ENCODE peak calls at places on chromosomes 16 and 17, in five cellular contexts. A is AG09309, Q is mesendoderm, H is heart right ventricle, O is endodermal cell. W is an unnamed sample.

GRCh38 chr17:7798839-7799238 is 35.2 kb upstream of the KDM6B start:
- DNase-seq in A (no peak), Q (no peak), H (no peak), O (no peak), W (no peak)

GRCh38 chr16:50830698-50831097 is 88.8 kb downstream of the CYLD start:
- DNase-seq in A (no peak), Q (no peak), H (no peak), O (no peak), W (no peak)

GRCh38 chr16:23505180-23505665 is 5.1 kb downstream of the GGA2 start:
- DNase-seq in A (no peak), Q (no peak), H (no peak), O (no peak), W (no peak)

GRCh38 chr17:1087381-1088241 is 90.7 kb downstream of the TIMM22 start:
- DNase-seq in A (no peak), Q (peak; percentile 67), H (peak; percentile 74), O (peak; percentile 95), W (peak; percentile 90)

GRCh38 chr17:49952209-49952911 is 16.6 kb upstream of the DLX4 start:
- DNase-seq in A (peak; percentile 5), Q (peak; percentile 90), H (peak; percentile 68), O (peak; percentile 99), W (peak; percentile 13)

GRCh38 chr16:66954097-66954659 is 6.9 kb upstream of the CES3 start:
- DNase-seq in A (no peak), Q (peak; percentile 83), H (peak; percentile 64), O (peak; percentile 94), W (no peak)

GRCh38 chr17:2030779-2031163 is 818 bp downstream of the DPH1 start:
- DNase-seq in A (no peak), Q (no peak), H (no peak), O (peak; percentile 93), W (no peak)

GRCh38 chr16:11735801-11736200 is 6.9 kb downstream of the TXNDC11 start:
- DNase-seq in A (no peak), Q (no peak), H (no peak), O (peak; percentile 12), W (no peak)

GRCh38 chr16:19380316-19380715 is 37.4 kb upstream of the TMC5 start:
- DNase-seq in A (no peak), Q (no peak), H (no peak), O (no peak), W (no peak)

GRCh38 chr16:69093974-69094373 is 11.5 kb upstream of the HAS3 start:
- DNase-seq in A (no peak), Q (no peak), H (no peak), O (no peak), W (no peak)

GRCh38 chr16:27332105-27332504 is 18.3 kb downstream of the IL4R start:
- DNase-seq in A (no peak), Q (peak; percentile 32), H (no peak), O (peak; percentile 41), W (no peak)

DNA sequence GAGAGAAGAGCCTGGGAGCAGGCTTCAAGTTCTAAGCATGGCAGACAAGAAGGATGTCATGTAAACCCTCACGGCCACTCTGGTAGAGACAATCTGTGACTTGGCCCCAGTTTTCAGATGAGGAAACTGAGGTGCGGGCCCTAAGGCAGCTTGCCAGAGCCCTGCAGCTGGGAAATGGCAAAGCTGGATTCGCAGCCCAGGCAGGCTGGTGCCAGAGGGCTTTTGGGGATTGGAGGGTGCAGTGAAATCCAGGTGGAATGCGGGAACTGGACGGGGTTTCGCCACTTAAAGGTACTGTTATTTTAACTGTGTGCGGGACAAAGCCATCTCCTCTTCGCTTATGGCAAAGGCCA is 477 bp upstream of the OSGIN1 start:
- DNase-seq in A (no peak), Q (no peak), H (no peak), O (no peak), W (no peak)
- H3K4me3 ChIP-seq in A (no peak overlapping the region), Q (no peak overlapping the region), H (peak overlapping the region; percentile 65), O (no peak overlapping the region), W (peak overlapping the region; percentile 68)

GRCh38 chr17:62702746-62703268 is 75.3 kb downstream of the MRC2 start:
- DNase-seq in A (no peak), Q (no peak), H (no peak), O (peak; percentile 54), W (no peak)
- H3K4me3 ChIP-seq in A (no peak overlapping the region), Q (no peak overlapping the region), H (no peak overlapping the region), O (no peak overlapping the region), W (no peak overlapping the region)

GRCh38 chr17:68289936-68290267 is 1.0 kb downstream of the SLC16A6 start:
- DNase-seq in A (no peak), Q (no peak), H (no peak), O (no peak), W (no peak)
- H3K4me3 ChIP-seq in A (peak overlapping the region; percentile 71), Q (no peak overlapping the region), H (peak overlapping the region; percentile 72), O (peak overlapping the region; percentile 84), W (peak overlapping the region; percentile 67)

DNA sequence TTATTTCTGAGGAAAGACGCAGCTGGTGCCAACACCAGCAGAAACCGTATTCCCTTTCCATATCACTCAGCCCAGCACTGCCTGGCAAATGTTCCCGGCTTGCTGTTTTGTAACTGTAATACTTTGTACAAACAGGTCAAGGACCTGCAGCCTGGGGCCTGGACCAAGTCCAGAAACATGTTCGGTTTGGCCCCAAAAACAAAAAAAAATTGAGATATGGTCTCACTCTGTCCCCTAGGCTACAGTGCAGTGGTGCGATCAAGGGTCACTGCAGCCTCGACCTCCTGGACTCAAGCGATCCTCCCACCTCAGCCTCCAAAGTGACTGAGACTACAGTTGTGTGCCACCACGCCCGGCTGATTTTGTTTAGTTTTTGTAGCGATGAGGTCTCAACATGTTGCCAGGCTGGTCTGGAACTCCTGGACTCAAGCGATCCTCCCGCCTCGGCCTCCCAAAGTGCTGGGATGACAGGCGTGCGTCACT is 1.2 kb downstream of the HAGH start:
- DNase-seq in A (no peak), Q (no peak), H (no peak), O (no peak), W (no peak)
- H3K4me3 ChIP-seq in A (peak overlapping the region; percentile 35), Q (no peak overlapping the region), H (peak overlapping the region; percentile 83), O (peak overlapping the region; percentile 78), W (peak overlapping the region; percentile 57)